ENCODE peak calls at places on chromosomes 11 and 22, in seven cellular contexts. I is H9; F is lower lobe of right lung; O is neural progenitor cell; T is pancreas; H is ovary; R is CD8-positive, alpha-beta T cell. Y is an unnamed sample. For H3K27me3, the result is how much of the 10 kb centered on the place peaks cover.

GRCh38 chr22:36965716-36966115 is 52.3 kb downstream of the CSF2RB start:
- DNase-seq in F (no peak), I (no peak), R (no peak), H (no peak), O (no peak), T (peak), Y (no peak)

GRCh38 chr22:39994566-39995345 is at the start of gene FAM83F:
- DNase-seq in T (peak), R (no peak), I (peak), H (peak), O (peak), F (peak), Y (no peak)

GRCh38 chr11:134951305-134951700 is 539.3 kb upstream of the B3GAT1 start:
- DNase-seq in I (no peak), O (no peak), F (no peak), R (no peak), H (no peak), T (no peak), Y (no peak)

GRCh38 chr11:96023311-96023710 is 99.4 kb upstream of the MTMR2 start:
- DNase-seq in R (no peak), F (no peak), I (no peak), T (no peak), H (no peak), O (no peak), Y (no peak)

GRCh38 chr22:42939451-42939881 is 75.5 kb downstream of the PACSIN2 start:
- DNase-seq in H (no peak), T (no peak), R (no peak), I (no peak), F (no peak), O (no peak), Y (no peak)

GRCh38 chr11:12134239-12134590 is 23.8 kb downstream of the MICAL2 start:
- DNase-seq in O (no peak), H (no peak), I (no peak), T (no peak), F (peak), R (no peak), Y (no peak)

GRCh38 chr22:17359501-17359900 is 9.8 kb upstream of the CECR2 start:
- DNase-seq in H (no peak), F (no peak), R (no peak), T (no peak), I (no peak), O (no peak), Y (no peak)

GRCh38 chr11:44833869-44834452 is 107.2 kb downstream of the TSPAN18 start:
- DNase-seq in F (no peak), T (no peak), O (peak), R (no peak), H (no peak), I (no peak), Y (no peak)

GRCh38 chr11:65790902-65791650 is 4.2 kb downstream of the OVOL1 start:
- DNase-seq in H (no peak), I (no peak), F (no peak), R (no peak), T (no peak), O (no peak), Y (no peak)

GRCh38 chr11:115334932-115335788 is 169.1 kb downstream of the CADM1 start:
- DNase-seq in O (peak), T (no peak), H (no peak), F (no peak), I (no peak), R (no peak), Y (no peak)

GRCh38 chr11:35215945-35216344 is 77.0 kb downstream of the CD44 start:
- DNase-seq in T (no peak), I (no peak), F (no peak), H (no peak), O (no peak), R (no peak), Y (no peak)

GRCh38 chr11:58179648-58180047 is 9.2 kb upstream of the OR9Q2 start:
- DNase-seq in R (no peak), T (no peak), I (no peak), H (no peak), F (peak), O (no peak), Y (no peak)

GRCh38 chr11:17350455-17351170 is 987 bp upstream of the NCR3LG1 start:
- DNase-seq in O (no peak), F (no peak), T (no peak), H (no peak), R (no peak), I (no peak), Y (no peak)

GRCh38 chr11:75268626-75269366 is 28.2 kb downstream of the TPBGL start:
- DNase-seq in O (no peak), T (peak), R (no peak), I (no peak), F (no peak), H (peak), Y (peak)

GRCh38 chr22:44316393-44317162 is 3.8 kb upstream of the SHISAL1 start:
- DNase-seq in T (no peak), H (no peak), O (no peak), F (no peak), I (no peak), R (no peak), Y (no peak)

GRCh38 chr11:69209038-69209350 is 53.3 kb downstream of the SMIM38 start:
- DNase-seq in I (no peak), R (no peak), O (no peak), F (no peak), H (no peak), T (peak), Y (no peak)

GRCh38 chr11:78138694-78139421 is 568 bp downstream of the ALG8 start:
- DNase-seq in T (no peak), F (no peak), O (peak), I (no peak), H (no peak), R (no peak), Y (no peak)

GRCh38 chr22:49243335-49243734 is 584.3 kb downstream of the BRD1 start:
- DNase-seq in R (no peak), O (no peak), I (peak), F (no peak), T (no peak), H (no peak), Y (no peak)

GRCh38 chr11:107563702-107564101 is 1.8 kb downstream of the ALKBH8 start:
- DNase-seq in F (no peak), T (no peak), I (no peak), O (peak), R (no peak), H (no peak), Y (no peak)

GRCh38 chr22:27603823-27604190 is 197.7 kb downstream of the MN1 start:
- DNase-seq in T (no peak), R (no peak), I (no peak), F (no peak), H (no peak), O (peak), Y (no peak)

DNA sequence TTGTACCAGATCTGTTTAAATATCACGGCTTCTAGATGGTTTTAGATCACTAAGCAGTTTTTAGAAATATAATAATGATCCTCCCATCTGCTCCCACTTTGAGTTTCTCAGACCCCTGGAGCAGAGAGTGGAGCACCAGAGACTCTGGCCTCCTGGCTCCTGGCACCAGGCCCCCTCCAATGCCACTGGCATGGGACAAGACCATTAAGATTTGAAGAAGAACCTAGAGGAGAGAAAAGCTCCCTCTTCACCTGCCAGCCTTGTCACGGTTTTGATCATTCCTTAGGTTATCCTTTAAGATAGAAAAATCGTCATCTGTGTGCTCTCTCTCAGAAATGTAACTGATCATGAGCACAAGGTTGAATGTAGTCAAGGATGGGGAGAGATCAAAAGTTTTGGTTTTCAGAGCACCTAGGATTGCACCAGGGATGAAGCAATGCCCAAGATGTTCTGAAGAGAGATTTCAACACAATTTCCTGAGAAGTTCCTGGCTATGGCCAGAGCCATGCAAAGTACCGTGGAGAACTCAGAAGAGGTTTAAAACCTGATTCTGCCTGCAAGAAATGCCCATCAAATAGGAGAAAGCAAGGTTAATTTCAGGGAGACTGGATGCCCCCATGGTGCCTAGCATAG is 22.2 kb downstream of the IL10RA start:
- DNase-seq in I (no peak), R (no peak), T (no peak), O (no peak), F (no peak), H (no peak), Y (no peak)
- H3K27me3 ChIP-seq in I (under half), R (under half), T (under half), O (under half), F (under half), H (under half), Y (under half)

GRCh38 chr11:61891331-61892084 is at the start of gene FADS3:
- DNase-seq in R (peak), F (peak), O (peak), I (peak), T (peak), H (peak), Y (peak)
- TF ChIP-seq CTCF in R (no peak), F (no peak), O (peak), I (peak), T (no peak), H (no peak), Y (no peak)

DNA sequence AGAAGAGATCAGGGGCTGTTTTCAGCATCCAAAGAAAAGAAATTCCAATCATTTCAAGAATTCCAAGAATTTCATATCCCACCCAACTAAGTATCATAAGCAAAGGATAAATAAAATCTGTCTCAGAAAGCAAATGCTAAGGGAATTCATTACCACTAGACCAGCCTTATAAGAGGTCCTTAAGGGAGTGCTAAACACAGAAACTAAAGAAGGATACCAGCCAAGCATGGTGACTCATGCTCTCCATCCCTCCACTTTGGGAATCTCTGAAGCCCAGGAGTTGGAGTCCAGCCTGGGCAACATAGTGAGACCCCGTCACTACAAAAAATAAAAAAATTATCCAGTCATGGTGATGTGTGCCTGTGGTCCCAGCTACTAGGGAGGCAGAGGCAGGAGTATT is 17.8 kb downstream of the FADD start:
- DNase-seq in I (no peak), F (no peak), R (no peak), H (no peak), O (no peak), T (no peak), Y (no peak)
- H3K27me3 ChIP-seq in I (under half), F (under half), R (under half), H (under half), O (under half), T (under half), Y (under half)

DNA sequence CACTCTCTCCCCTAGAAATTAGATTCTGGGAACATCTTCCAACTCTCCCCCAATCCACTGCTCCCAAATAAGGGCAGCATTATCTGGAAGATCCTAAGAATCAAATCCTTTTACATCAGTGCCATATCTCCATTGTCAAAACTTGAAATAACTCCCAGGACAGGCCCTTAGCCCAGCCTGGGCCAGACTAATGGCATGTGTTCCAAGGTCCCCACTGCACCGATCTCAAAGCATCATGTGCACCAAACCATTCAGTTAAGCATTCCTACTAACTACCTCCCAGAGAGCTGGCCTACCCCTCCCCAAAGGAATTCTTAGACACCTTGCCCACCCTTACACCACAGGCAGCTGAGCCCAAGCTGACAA is 44.2 kb upstream of the POU2AF1 start:
- DNase-seq in I (no peak), O (no peak), R (no peak), H (no peak), F (no peak), T (no peak), Y (no peak)
- TF ChIP-seq CTCF in I (no peak), O (no peak), R (no peak), H (no peak), F (no peak), T (no peak), Y (no peak)

GRCh38 chr11:117159892-117160291 is 15.8 kb downstream of the PAFAH1B2 start:
- DNase-seq in T (no peak), H (no peak), R (no peak), O (no peak), I (no peak), F (no peak), Y (no peak)

GRCh38 chr11:117154468-117154867 is 10.4 kb downstream of the PAFAH1B2 start:
- DNase-seq in O (no peak), R (no peak), H (no peak), F (no peak), T (no peak), I (no peak), Y (no peak)

GRCh38 chr11:117160826-117161225 is 16.7 kb downstream of the PAFAH1B2 start:
- DNase-seq in T (no peak), H (no peak), F (no peak), O (no peak), I (no peak), R (no peak), Y (no peak)

GRCh38 chr11:117152066-117152465 is 8.0 kb downstream of the PAFAH1B2 start:
- DNase-seq in F (no peak), I (no peak), H (no peak), T (no peak), O (no peak), R (no peak), Y (no peak)

DNA sequence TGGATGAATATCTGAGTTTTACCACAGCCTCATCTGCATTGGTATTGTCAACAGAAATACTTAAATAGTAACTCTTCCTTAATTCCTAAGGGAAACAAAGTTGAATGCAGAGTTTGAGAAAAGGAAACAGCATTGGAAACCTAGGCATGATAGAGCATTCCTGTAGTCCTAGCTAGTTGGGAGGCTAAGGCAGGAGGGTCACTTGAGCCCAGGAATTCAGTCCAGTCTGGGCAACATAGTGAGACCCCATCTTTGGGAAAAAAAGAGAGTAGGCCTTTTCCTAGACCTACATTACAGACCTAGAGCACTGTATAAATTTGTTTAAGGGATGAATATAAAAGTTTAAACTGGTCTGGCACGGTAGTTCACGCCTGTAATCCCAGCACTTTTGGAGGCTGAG is 13.4 kb downstream of the PAFAH1B2 start:
- DNase-seq in H (no peak), R (no peak), T (no peak), F (no peak), O (no peak), I (no peak), Y (no peak)
- H3K27me3 ChIP-seq in H (under half), R (under half), T (under half), F (under half), O (under half), I (under half), Y (under half)

GRCh38 chr11:85809881-85810280 is 1.1 kb downstream of the SYTL2 start:
- DNase-seq in R (no peak), H (no peak), F (no peak), O (peak), I (peak), T (no peak), Y (peak)
- TF ChIP-seq CTCF in R (no peak), H (no peak), F (no peak), O (peak), I (no peak), T (no peak), Y (no peak)

GRCh38 chr11:1892116-1892515 is 421 bp upstream of the PRR33 start:
- DNase-seq in H (no peak), R (no peak), I (no peak), O (no peak), F (no peak), T (no peak), Y (no peak)

GRCh38 chr11:1891831-1892115 is at the start of gene PRR33:
- DNase-seq in T (no peak), O (no peak), H (no peak), R (no peak), I (no peak), F (no peak), Y (no peak)

GRCh38 chr11:1890856-1891830 is 552 bp downstream of the PRR33 start:
- DNase-seq in F (no peak), R (no peak), T (no peak), H (no peak), O (no peak), I (no peak), Y (no peak)

GRCh38 chr11:1892558-1892957 is 863 bp upstream of the PRR33 start:
- DNase-seq in I (no peak), F (no peak), O (no peak), R (no peak), T (no peak), H (no peak), Y (no peak)

DNA sequence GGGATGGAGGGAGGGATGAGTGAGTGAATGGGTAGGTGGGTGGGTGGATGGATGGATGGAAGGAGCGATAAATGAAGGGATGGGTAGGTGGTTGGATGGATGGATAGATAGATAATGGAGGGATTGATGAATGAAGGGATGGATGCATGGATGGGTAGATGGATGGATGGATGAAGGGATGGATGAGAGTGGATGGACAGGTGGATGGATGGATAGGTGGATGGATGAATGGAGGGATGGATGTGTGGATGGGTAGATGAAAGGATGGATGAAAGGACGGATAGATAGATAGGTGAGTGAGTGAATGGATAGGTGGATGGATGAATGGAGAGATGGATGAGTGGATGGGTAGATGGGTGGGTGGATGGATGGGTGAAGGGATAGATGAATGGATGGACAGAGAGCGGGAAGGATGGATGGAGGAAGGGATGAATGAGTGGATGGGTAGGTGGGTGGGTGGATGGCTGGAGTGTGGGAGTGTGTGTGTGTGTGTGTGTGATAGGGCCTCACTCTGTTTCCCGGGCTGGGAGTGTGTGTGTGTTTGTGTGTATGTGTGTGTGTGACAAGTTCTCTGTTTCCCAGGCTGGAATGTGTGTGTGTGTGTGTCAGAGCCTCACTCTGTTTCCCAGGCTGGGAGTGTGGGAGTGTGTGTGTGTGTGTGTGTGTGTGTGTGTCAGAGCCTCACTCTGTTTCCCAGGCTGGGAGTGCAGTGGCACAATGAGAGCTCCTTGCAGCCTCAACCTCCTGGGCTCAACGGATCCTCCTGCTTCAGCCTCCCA is 2.1 kb upstream of the PRR33 start:
- DNase-seq in R (no peak), H (no peak), F (no peak), T (no peak), I (no peak), O (no peak), Y (no peak)
- H3K27me3 ChIP-seq in R (under half), H (under half), F (under half), T (under half), I (under half), O (under half), Y (under half)

DNA sequence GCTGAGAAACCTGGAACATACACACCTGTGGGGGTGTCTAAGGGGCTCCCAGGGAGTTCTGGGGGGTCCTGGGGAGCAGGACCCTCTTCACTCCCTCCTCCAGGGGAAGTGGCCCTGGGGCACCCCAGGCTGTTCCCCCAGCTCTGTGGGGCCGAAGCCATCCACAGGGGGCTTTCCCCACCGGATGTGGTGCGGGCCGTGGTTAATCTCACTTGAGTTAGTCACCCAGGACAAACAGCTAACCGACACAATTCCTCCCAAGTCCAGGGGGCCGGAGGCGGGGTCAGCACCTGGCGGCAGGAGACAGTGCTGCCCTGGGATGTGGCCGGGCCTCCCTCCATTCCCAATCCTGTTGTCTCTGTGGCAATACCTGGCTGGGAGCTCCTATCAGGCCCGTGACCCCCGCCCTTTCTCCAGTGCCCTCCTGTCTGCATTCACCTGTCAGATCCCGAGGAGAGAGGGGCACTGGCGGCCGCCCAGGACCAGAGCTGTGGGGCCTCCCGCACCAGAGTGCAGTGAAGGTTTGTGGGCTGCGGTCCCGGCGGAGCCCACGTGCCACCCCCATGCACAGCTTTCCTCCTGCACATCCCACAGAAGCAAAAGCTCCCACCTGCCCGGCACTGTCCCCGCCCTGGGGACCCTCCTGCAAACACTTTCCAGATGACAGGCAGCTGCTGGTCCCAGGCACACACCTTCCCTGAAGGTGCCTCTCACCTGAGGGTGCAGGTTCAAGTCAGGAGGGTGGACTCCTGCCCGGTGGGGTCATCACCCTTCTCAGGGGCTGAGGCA is 5.2 kb upstream of the MUC5AC start:
- DNase-seq in T (peak), H (peak), I (peak), R (no peak), F (no peak), O (no peak), Y (no peak)
- TF ChIP-seq CTCF in T (no peak), H (no peak), I (no peak), R (no peak), F (no peak), O (no peak), Y (no peak)